ENCODE peak calls at places on chromosomes 1 and 21, in seven cellular contexts. O is left ventricle myocardium inferior; Z is astrocyte of the spinal cord; E is mammary epithelial cell; D is body of pancreas; G is pancreas; S is CD4-positive, alpha-beta T cell. Y is an unnamed sample.

GRCh38 chr21:29299906-29300546 is 1.3 kb downstream of the BACH1 start:
- DNase-seq in G (peak), D (peak), Z (peak), O (peak), E (peak), S (peak), Y (peak)

GRCh38 chr1:73205294-73205973 is 923.1 kb upstream of the NEGR1 start:
- DNase-seq in E (no peak), S (no peak), O (no peak), Z (no peak), G (no peak), D (no peak), Y (no peak)

GRCh38 chr1:241419986-241420385 is 63.0 kb upstream of the RGS7 start:
- DNase-seq in O (no peak), S (no peak), D (no peak), E (no peak), G (no peak), Z (no peak), Y (peak)

GRCh38 chr1:164983023-164983650 is 373.4 kb downstream of the LMX1A start:
- DNase-seq in O (no peak), E (no peak), D (no peak), G (no peak), S (no peak), Z (no peak), Y (no peak)

GRCh38 chr1:77509898-77510297 is 172.6 kb downstream of the ZZZ3 start:
- DNase-seq in D (no peak), G (no peak), S (no peak), O (no peak), Z (no peak), E (no peak), Y (no peak)

GRCh38 chr1:219837274-219837993 is 90.9 kb downstream of the SLC30A10 start:
- DNase-seq in O (no peak), Z (peak), E (peak), S (no peak), D (peak), G (peak), Y (peak)

GRCh38 chr1:233180626-233181364 is 114.7 kb downstream of the PCNX2 start:
- DNase-seq in S (no peak), Z (no peak), O (no peak), E (no peak), G (no peak), D (no peak), Y (no peak)

GRCh38 chr1:185402930-185403329 is 85.9 kb upstream of the IVNS1ABP start:
- DNase-seq in S (no peak), O (no peak), D (peak), E (no peak), G (no peak), Z (no peak), Y (no peak)

GRCh38 chr1:211830330-211831142 is at the start of gene LPGAT1:
- DNase-seq in S (peak), O (peak), D (peak), Z (peak), E (peak), G (peak), Y (peak)

GRCh38 chr1:87495147-87495546 is 166.5 kb downstream of the LMO4 start:
- DNase-seq in Z (no peak), E (no peak), O (no peak), S (no peak), G (no peak), D (no peak), Y (no peak)

GRCh38 chr1:183279835-183280234 is 93.8 kb downstream of the LAMC2 start:
- DNase-seq in O (peak), E (peak), S (no peak), Z (peak), G (no peak), D (peak), Y (peak)

GRCh38 chr1:110615548-110616130 is 9.5 kb upstream of the KCNA2 start:
- DNase-seq in O (peak), E (peak), G (peak), Z (peak), S (no peak), D (peak), Y (peak)

GRCh38 chr1:209526137-209526536 is 57.4 kb upstream of the CAMK1G start:
- DNase-seq in E (no peak), G (no peak), Z (no peak), S (no peak), D (no peak), O (no peak), Y (no peak)

GRCh38 chr1:172637522-172637921 is 21.4 kb upstream of the FASLG start:
- DNase-seq in O (no peak), D (no peak), G (no peak), E (peak), Z (peak), S (no peak), Y (peak)

GRCh38 chr1:100734716-100735115 is 15.2 kb downstream of the VCAM1 start:
- DNase-seq in Z (peak), E (peak), G (no peak), D (no peak), S (no peak), O (no peak), Y (peak)

GRCh38 chr1:33972676-33973395 is 109.0 kb downstream of the HMGB4 start:
- DNase-seq in S (no peak), E (no peak), Z (peak), D (no peak), O (peak), G (no peak), Y (no peak)

GRCh38 chr1:178379807-178380206 is 117.0 kb downstream of the CLEC20A start:
- DNase-seq in Z (no peak), G (no peak), O (no peak), S (no peak), D (no peak), E (no peak), Y (no peak)

GRCh38 chr21:34900376-34900775 is 148.7 kb downstream of the RUNX1 start:
- DNase-seq in S (no peak), Z (peak), G (no peak), E (peak), D (no peak), O (no peak), Y (peak)

GRCh38 chr1:198444792-198445191 is 95.7 kb downstream of the ATP6V1G3 start:
- DNase-seq in E (peak), G (no peak), Z (peak), O (no peak), D (no peak), S (no peak), Y (peak)

GRCh38 chr1:23273450-23274133 is 56.3 kb upstream of the HTR1D start:
- DNase-seq in S (no peak), E (peak), G (no peak), O (no peak), D (peak), Z (peak), Y (peak)

GRCh38 chr21:35232545-35233176 is 183.6 kb upstream of the RUNX1 start:
- DNase-seq in G (no peak), Z (peak), O (no peak), D (peak), S (no peak), E (peak), Y (peak)

GRCh38 chr1:71706030-71706671 is 576.2 kb downstream of the NEGR1 start:
- DNase-seq in G (no peak), S (no peak), Z (no peak), O (no peak), D (no peak), E (no peak), Y (no peak)

GRCh38 chr1:82160036-82160435 is 359.3 kb downstream of the ADGRL2 start:
- DNase-seq in D (no peak), Z (peak), O (no peak), G (no peak), S (no peak), E (peak), Y (no peak)

DNA sequence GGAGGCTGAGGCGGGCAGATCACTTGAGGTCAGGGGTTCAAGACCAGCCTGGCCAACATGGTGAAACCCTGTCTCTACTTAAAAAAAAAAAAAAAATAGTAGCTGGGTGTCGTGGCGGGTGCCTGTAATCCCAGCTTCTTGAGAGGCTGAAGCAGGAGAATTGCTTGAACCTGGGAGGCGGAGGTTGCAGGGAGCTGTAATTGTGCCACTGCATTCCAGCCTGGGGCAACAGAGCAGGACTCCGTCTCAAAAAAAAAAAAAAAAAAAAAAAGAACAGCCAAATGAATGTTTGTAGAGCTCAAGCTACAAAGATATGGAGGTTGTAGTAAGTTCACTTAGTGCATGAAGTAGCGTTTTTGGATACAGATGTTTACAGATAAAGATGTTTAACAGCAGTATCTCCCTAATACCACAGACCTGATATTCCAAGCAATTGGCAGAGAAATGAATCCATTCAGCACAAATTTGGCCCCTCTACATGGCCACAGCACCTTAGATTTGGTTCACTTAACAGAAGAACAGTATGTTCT is 49.5 kb upstream of the IPO9 start:
- DNase-seq in O (no peak), E (no peak), S (no peak), D (no peak), G (no peak), Z (no peak), Y (no peak)
- TF ChIP-seq CTCF in O (no peak), E (no peak), S (no peak), D (no peak), G (no peak), Z (no peak), Y (no peak)

GRCh38 chr1:59100975-59101374 is 195.9 kb upstream of the FGGY start:
- DNase-seq in S (no peak), E (no peak), D (no peak), G (no peak), O (no peak), Z (peak), Y (peak)
- TF ChIP-seq CTCF in S (no peak), E (no peak), D (no peak), G (no peak), O (no peak), Z (no peak), Y (peak)

GRCh38 chr1:46529031-46529630 is 22.3 kb downstream of the KNCN start:
- DNase-seq in O (no peak), E (peak), G (no peak), D (no peak), S (no peak), Z (no peak), Y (no peak)

GRCh38 chr1:46526689-46527291 is 24.7 kb downstream of the KNCN start:
- DNase-seq in E (no peak), D (peak), S (no peak), O (no peak), G (no peak), Z (no peak), Y (no peak)

GRCh38 chr1:46527474-46528296 is 23.8 kb downstream of the KNCN start:
- DNase-seq in Z (peak), D (peak), E (peak), G (peak), S (peak), O (peak), Y (peak)

GRCh38 chr1:46530311-46530710 is 21.1 kb downstream of the KNCN start:
- DNase-seq in G (no peak), S (no peak), Z (no peak), E (no peak), D (no peak), O (no peak), Y (no peak)

DNA sequence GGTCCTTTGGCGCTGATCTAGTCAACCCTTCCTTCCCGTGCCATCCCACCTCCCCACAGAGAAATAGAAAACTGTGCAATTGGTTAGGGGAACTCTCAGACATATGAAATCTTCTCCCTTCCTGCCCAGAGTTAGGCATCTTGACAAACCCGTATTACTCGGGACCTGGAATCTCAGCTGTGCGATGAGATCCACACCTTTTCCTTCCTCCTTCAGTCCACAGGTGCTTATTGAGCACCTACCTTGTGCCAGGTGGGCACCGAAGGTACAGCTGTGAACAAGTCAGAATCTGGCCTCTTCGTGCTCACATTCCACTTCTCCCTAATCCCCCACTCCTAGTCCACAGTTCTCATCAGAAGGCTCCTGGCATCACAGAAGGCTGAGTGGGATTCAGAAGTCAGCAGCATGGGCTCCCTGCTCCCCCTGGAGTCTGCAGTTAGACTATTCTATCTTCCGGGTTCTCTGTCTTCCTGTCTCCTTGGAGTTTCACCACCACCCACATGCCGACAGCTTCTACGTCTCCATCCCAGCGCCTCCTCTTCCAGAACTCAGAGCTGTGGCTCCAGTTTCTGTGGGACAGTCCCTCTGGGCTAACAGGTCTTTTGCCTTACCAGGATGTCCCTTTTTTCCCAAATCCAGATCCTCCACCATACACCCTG is 23.0 kb downstream of the KNCN start:
- DNase-seq in O (no peak), Z (no peak), G (no peak), S (no peak), D (no peak), E (no peak), Y (no peak)
- TF ChIP-seq CTCF in O (peak), Z (peak), G (no peak), S (no peak), D (no peak), E (no peak), Y (peak)

DNA sequence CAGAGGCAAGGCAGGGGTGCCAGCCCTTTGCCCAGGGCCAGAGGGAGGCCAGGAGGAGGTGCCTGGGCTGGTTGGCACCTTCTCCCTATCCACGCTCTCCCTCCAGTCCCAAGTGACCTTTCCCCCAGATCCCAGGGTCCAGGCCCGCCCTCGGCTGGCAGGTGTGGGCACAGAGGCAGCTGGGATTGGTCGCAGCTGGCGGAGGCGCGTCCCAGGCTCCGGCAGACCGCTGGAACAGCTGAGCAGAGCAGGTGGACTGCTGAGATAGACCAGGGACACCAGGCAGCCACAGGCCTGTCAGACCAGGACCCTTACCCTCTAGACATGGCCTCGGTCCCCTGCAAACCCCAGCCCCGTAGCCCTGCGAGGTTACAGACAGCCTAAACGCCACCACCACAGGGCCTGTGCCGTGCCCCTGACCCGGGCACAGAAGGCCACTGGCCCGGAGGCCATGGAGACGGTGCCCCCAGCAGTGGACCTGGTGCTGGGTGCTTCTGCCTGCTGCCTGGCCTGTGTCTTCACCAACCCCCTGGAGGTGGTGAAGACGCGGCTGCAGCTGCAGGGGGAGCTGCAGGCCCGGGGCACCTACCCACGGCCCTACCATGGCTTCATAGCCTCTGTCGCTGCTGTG is at the start of gene SLC25A34:
- DNase-seq in E (no peak), S (no peak), Z (no peak), G (peak), D (peak), O (peak), Y (no peak)
- TF ChIP-seq CTCF in E (no peak), S (no peak), Z (no peak), G (no peak), D (no peak), O (no peak), Y (no peak)

DNA sequence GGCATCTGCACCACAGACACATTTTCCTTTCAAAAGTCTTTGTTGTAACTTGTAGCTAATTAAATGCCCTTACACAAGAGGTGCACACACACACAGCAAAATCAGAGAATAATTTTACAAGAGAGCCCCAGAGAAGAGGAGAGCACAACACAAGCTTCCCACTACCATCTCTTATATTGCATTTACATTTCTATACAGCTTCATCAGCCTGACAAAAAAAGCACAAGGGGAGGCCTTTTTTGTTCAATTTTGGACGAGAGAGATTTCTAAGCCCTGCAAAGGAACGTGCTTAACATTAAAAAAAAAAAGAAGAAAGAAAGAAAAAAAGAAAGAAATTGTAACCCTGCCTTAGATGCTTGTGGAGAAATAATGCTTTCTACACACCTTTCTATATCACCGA is 17.1 kb upstream of the ESRRG start:
- DNase-seq in E (no peak), D (no peak), G (no peak), S (no peak), Z (no peak), O (no peak), Y (no peak)
- TF ChIP-seq CTCF in E (no peak), D (no peak), G (no peak), S (no peak), Z (no peak), O (no peak), Y (no peak)

DNA sequence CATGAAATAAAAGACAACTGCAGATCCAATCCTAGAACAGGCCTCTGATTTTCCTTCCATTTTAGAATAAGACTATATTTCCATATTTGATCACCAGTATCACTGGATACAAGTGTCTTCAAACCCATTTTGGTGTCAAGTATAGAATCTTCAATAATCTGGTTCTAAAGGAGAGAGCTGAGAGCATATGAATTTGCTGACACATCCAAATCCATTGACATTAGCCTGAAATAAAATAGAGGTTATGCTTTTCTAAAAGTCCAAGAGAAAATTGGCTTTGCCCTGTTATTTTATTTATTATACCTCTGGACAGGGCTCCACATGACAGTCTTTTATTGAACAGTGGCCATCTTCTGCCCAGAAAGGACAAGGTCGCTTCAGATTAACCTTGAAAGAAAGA is 28.6 kb downstream of the ERO1B start:
- DNase-seq in S (no peak), Z (no peak), O (no peak), D (no peak), G (no peak), E (no peak), Y (no peak)
- TF ChIP-seq CTCF in S (no peak), Z (no peak), O (no peak), D (no peak), G (no peak), E (no peak), Y (no peak)

GRCh38 chr1:176466514-176466913 is 3.5 kb downstream of the PAPPA2 start:
- DNase-seq in G (no peak), D (no peak), Z (no peak), S (no peak), O (no peak), E (peak), Y (no peak)
- TF ChIP-seq CTCF in G (no peak), D (no peak), Z (no peak), S (no peak), O (peak), E (peak), Y (no peak)

DNA sequence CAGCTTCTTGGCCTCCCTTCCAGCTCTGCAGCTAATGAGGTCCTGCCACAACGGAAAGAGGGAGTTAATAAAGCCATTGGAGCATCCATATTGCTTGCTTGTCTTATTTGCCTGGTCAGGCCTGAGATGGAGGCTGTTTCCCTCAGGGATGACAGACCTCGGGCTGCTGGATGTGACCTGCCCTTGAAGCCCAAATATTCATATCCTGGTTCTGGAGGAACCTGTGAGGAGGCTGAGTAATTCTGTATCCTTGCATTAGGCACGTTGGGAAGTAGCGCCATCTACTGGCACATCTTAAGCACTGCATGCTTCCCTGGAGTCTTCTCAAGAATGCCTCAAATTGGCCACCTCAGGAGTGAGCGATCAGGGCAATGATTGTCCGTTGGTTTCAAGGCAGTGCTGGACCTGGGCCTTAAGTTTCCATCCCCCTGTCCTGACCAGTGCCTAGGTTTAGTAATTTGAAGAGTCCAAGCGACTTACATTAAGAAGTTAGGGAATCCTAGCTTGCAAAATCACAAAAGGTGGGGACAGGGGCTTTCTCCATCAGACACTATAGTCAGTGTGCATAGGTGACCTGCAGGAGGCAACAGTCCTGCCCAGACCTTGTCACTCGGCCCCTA is 13.8 kb upstream of the NASP start:
- DNase-seq in D (peak), G (peak), S (peak), E (peak), O (peak), Z (peak), Y (peak)
- TF ChIP-seq CTCF in D (peak), G (peak), S (peak), E (peak), O (peak), Z (peak), Y (peak)

GRCh38 chr1:9294910-9295636 is 2.4 kb downstream of the SPSB1 start:
- DNase-seq in O (peak), D (no peak), Z (peak), E (peak), S (no peak), G (no peak), Y (peak)
- TF ChIP-seq CTCF in O (no peak), D (no peak), Z (peak), E (no peak), S (no peak), G (no peak), Y (peak)